ENCODE peak calls at places on chromosomes 4 and X, in four cellular contexts. One of them, this sample, is unnamed. For H3K36me3, the result is how much of the 10 kb centered on the place peaks cover.

GRCh38 chr4:48315728-48316630 is 25.4 kb upstream of the SLAIN2 start:
- DNase-seq in spleen: no peak
- DNase-seq in HCT116: peak
- DNase-seq in stomach: no peak
- DNase-seq in this sample: no peak

GRCh38 chr4:103012085-103012484 is 7.4 kb downstream of the SLC9B1 start:
- DNase-seq in spleen: no peak
- DNase-seq in HCT116: no peak
- DNase-seq in stomach: no peak
- DNase-seq in this sample: no peak

GRCh38 chr4:18020145-18020670 is 1.3 kb downstream of the LCORL start:
- DNase-seq in spleen: no peak
- DNase-seq in HCT116: no peak
- DNase-seq in stomach: no peak
- DNase-seq in this sample: peak

GRCh38 chr4:132504438-132504837 is 644.7 kb upstream of the PCDH10 start:
- DNase-seq in spleen: no peak
- DNase-seq in HCT116: no peak
- DNase-seq in stomach: no peak
- DNase-seq in this sample: no peak

GRCh38 chr4:178306565-178306964 is 864.3 kb upstream of the AGA start:
- DNase-seq in spleen: no peak
- DNase-seq in HCT116: no peak
- DNase-seq in stomach: no peak
- DNase-seq in this sample: no peak

GRCh38 chr4:51895816-51896408 is 53.0 kb downstream of the DCUN1D4 start:
- DNase-seq in spleen: no peak
- DNase-seq in HCT116: peak
- DNase-seq in stomach: peak
- DNase-seq in this sample: peak

GRCh38 chrX:75784689-75785491 is at the start of gene MAGEE2:
- DNase-seq in spleen: peak
- DNase-seq in HCT116: no peak
- DNase-seq in stomach: no peak
- DNase-seq in this sample: no peak

GRCh38 chr4:100016191-100016590 is 66.1 kb upstream of the H2AZ1 start:
- DNase-seq in spleen: no peak
- DNase-seq in HCT116: no peak
- DNase-seq in stomach: no peak
- DNase-seq in this sample: no peak

GRCh38 chr4:4534515-4535145 is 7.2 kb downstream of the STX18 start:
- DNase-seq in spleen: no peak
- DNase-seq in HCT116: no peak
- DNase-seq in stomach: no peak
- DNase-seq in this sample: no peak

GRCh38 chr4:135833529-135833928 is 1631.9 kb upstream of the PABPC4L start:
- DNase-seq in spleen: no peak
- DNase-seq in HCT116: no peak
- DNase-seq in stomach: no peak
- DNase-seq in this sample: no peak

GRCh38 chr4:52588771-52589591 is 70.1 kb downstream of the USP46 start:
- DNase-seq in spleen: no peak
- DNase-seq in HCT116: no peak
- DNase-seq in stomach: no peak
- DNase-seq in this sample: no peak

GRCh38 chrX:133418588-133418987 is 3.3 kb upstream of the GPC4 start:
- DNase-seq in spleen: no peak
- DNase-seq in HCT116: no peak
- DNase-seq in stomach: no peak
- DNase-seq in this sample: no peak

GRCh38 chr4:39998659-39999345 is 21.1 kb upstream of the PDS5A start:
- DNase-seq in spleen: peak
- DNase-seq in HCT116: no peak
- DNase-seq in stomach: no peak
- DNase-seq in this sample: no peak

GRCh38 chr4:113468165-113469022 is 293.1 kb downstream of the CAMK2D start:
- DNase-seq in spleen: no peak
- DNase-seq in HCT116: peak
- DNase-seq in stomach: peak
- DNase-seq in this sample: peak

GRCh38 chr4:48905363-48906015 is 1.1 kb downstream of the OCIAD2 start:
- DNase-seq in spleen: no peak
- DNase-seq in HCT116: no peak
- DNase-seq in stomach: peak
- DNase-seq in this sample: peak

GRCh38 chr4:99711657-99712056 is 54.0 kb upstream of the C4orf54 start:
- DNase-seq in spleen: no peak
- DNase-seq in HCT116: no peak
- DNase-seq in stomach: no peak
- DNase-seq in this sample: no peak

GRCh38 chr4:31905363-31905762 is 1185.2 kb downstream of the PCDH7 start:
- DNase-seq in spleen: no peak
- DNase-seq in HCT116: no peak
- DNase-seq in stomach: no peak
- DNase-seq in this sample: no peak
- TF ChIP-seq POLR2AphosphoS5 in spleen: no peak
- TF ChIP-seq POLR2AphosphoS5 in HCT116: no peak
- TF ChIP-seq POLR2AphosphoS5 in stomach: no peak
- TF ChIP-seq POLR2AphosphoS5 in this sample: no peak

GRCh38 chrX:45842207-45842900 is 641.7 kb upstream of the DIPK2B start:
- DNase-seq in spleen: no peak
- DNase-seq in HCT116: no peak
- DNase-seq in stomach: no peak
- DNase-seq in this sample: no peak
- H3K36me3 ChIP-seq in spleen: under half
- H3K36me3 ChIP-seq in HCT116: under half
- H3K36me3 ChIP-seq in stomach: under half
- H3K36me3 ChIP-seq in this sample: under half

GRCh38 chr4:41981456-41981855 is at the start of gene DCAF4L1:
- DNase-seq in spleen: no peak
- DNase-seq in HCT116: no peak
- DNase-seq in stomach: no peak
- DNase-seq in this sample: no peak

GRCh38 chr4:41975341-41975740 is 6.2 kb upstream of the DCAF4L1 start:
- DNase-seq in spleen: no peak
- DNase-seq in HCT116: no peak
- DNase-seq in stomach: no peak
- DNase-seq in this sample: no peak

GRCh38 chr4:41976775-41977516 is 4.6 kb upstream of the DCAF4L1 start:
- DNase-seq in spleen: no peak
- DNase-seq in HCT116: no peak
- DNase-seq in stomach: no peak
- DNase-seq in this sample: no peak

GRCh38 chr4:41982716-41983115 is 1.2 kb downstream of the DCAF4L1 start:
- DNase-seq in spleen: no peak
- DNase-seq in HCT116: no peak
- DNase-seq in stomach: no peak
- DNase-seq in this sample: no peak

GRCh38 chr4:41977709-41978108 is 3.8 kb upstream of the DCAF4L1 start:
- DNase-seq in spleen: no peak
- DNase-seq in HCT116: no peak
- DNase-seq in stomach: no peak
- DNase-seq in this sample: no peak
- H3K27ac ChIP-seq in spleen: no peak
- H3K27ac ChIP-seq in HCT116: no peak
- H3K27ac ChIP-seq in stomach: no peak
- H3K27ac ChIP-seq in this sample: no peak

GRCh38 chr4:94410678-94411206 is 41.0 kb upstream of the PDLIM5 start:
- DNase-seq in spleen: no peak
- DNase-seq in HCT116: no peak
- DNase-seq in stomach: no peak
- DNase-seq in this sample: peak

GRCh38 chr4:94411296-94411695 is 40.4 kb upstream of the PDLIM5 start:
- DNase-seq in spleen: no peak
- DNase-seq in HCT116: no peak
- DNase-seq in stomach: no peak
- DNase-seq in this sample: no peak

GRCh38 chr4:94409947-94410346 is 41.8 kb upstream of the PDLIM5 start:
- DNase-seq in spleen: no peak
- DNase-seq in HCT116: no peak
- DNase-seq in stomach: no peak
- DNase-seq in this sample: no peak

GRCh38 chr4:94413085-94413685 is 38.6 kb upstream of the PDLIM5 start:
- DNase-seq in spleen: no peak
- DNase-seq in HCT116: no peak
- DNase-seq in stomach: no peak
- DNase-seq in this sample: no peak

DNA sequence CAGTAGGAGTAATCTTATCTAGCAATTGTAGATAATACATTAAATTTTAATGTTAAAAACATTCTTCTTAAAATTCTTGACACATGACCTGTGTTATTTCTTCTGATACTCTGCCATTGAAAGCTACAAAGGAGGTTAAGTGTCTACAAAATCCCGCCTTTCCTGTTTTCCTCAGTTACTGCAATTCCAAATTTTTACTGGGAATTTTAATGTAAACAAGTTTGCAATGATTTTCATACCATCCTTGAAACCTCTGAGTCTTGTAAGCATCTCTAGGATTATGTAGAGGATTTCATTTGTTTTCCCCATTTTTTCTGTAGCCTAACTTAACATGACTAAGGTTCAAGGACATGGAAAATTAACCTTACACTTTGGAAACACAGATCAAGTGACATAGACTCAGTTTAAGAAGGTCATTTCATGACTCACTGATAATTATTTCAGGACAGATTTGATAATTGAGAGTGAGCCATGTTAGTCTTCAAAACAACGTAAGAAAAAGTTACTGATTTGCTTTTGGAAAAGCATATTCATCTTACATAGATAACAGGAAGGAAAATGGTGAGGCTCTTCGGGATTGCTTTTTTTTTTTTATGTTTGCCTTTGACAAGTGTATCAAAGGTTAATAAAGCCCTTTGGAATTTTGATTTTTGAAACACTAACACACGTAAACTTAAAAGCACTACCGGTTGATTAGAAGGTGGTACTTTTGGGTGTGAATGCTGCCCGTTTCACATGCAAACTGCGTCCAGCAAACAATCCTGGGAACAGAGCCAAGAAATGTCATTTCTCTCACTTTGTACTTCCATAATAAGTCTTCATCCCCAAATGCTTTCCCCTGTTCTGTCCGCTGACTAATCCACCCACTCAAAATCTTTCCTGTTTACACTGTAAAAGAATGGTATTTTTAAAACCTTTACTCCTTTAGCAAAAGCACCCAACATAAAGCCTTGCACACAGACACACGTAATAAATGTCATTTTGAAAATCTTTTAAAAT is 39.4 kb upstream of the PDLIM5 start:
- DNase-seq in spleen: no peak
- DNase-seq in HCT116: peak
- DNase-seq in stomach: no peak
- DNase-seq in this sample: no peak
- TF ChIP-seq POLR2AphosphoS5 in spleen: no peak
- TF ChIP-seq POLR2AphosphoS5 in HCT116: peak
- TF ChIP-seq POLR2AphosphoS5 in stomach: no peak
- TF ChIP-seq POLR2AphosphoS5 in this sample: no peak

DNA sequence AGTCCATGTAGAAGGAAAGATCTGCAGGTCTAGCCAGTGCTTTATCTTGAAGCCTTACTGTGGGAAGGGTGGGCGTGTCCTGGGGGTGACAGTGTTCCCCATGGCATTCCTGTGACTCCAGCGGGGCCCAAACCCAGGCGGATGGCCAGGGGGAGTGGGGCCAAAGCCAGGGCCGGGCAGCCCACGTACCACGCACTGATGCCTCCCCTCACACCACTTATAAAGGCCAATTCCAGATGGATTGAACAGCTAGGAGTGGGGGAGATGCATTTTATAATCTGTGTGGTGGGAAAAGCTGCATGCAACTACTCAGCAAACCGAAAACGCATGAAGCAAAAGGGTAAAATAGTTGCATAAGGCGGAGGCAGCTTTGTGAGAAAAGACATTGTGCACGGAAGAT is 36.4 kb downstream of the NELFA start:
- DNase-seq in spleen: peak
- DNase-seq in HCT116: no peak
- DNase-seq in stomach: no peak
- DNase-seq in this sample: no peak
- H3K36me3 ChIP-seq in spleen: half or more
- H3K36me3 ChIP-seq in HCT116: under half
- H3K36me3 ChIP-seq in stomach: half or more
- H3K36me3 ChIP-seq in this sample: under half

GRCh38 chr4:127304356-127304755 is 328.4 kb upstream of the INTU start:
- DNase-seq in spleen: no peak
- DNase-seq in HCT116: no peak
- DNase-seq in stomach: no peak
- DNase-seq in this sample: no peak
- H3K27ac ChIP-seq in spleen: no peak
- H3K27ac ChIP-seq in HCT116: no peak
- H3K27ac ChIP-seq in stomach: no peak
- H3K27ac ChIP-seq in this sample: no peak

GRCh38 chr4:129282293-129282692 is 186.3 kb downstream of the C4orf33 start:
- DNase-seq in spleen: no peak
- DNase-seq in HCT116: no peak
- DNase-seq in stomach: no peak
- DNase-seq in this sample: no peak
- TF ChIP-seq POLR2AphosphoS5 in spleen: no peak
- TF ChIP-seq POLR2AphosphoS5 in HCT116: no peak
- TF ChIP-seq POLR2AphosphoS5 in stomach: no peak
- TF ChIP-seq POLR2AphosphoS5 in this sample: no peak

GRCh38 chr4:101790521-101791188 is at the start of gene BANK1:
- DNase-seq in spleen: peak
- DNase-seq in HCT116: peak
- DNase-seq in stomach: peak
- DNase-seq in this sample: peak

GRCh38 chr4:101793397-101793796 is 2.9 kb downstream of the BANK1 start:
- DNase-seq in spleen: no peak
- DNase-seq in HCT116: no peak
- DNase-seq in stomach: no peak
- DNase-seq in this sample: no peak

GRCh38 chr4:101792056-101792575 is 1.6 kb downstream of the BANK1 start:
- DNase-seq in spleen: no peak
- DNase-seq in HCT116: no peak
- DNase-seq in stomach: no peak
- DNase-seq in this sample: no peak

GRCh38 chr4:101791189-101791572 is 651 bp downstream of the BANK1 start:
- DNase-seq in spleen: peak
- DNase-seq in HCT116: peak
- DNase-seq in stomach: no peak
- DNase-seq in this sample: peak

DNA sequence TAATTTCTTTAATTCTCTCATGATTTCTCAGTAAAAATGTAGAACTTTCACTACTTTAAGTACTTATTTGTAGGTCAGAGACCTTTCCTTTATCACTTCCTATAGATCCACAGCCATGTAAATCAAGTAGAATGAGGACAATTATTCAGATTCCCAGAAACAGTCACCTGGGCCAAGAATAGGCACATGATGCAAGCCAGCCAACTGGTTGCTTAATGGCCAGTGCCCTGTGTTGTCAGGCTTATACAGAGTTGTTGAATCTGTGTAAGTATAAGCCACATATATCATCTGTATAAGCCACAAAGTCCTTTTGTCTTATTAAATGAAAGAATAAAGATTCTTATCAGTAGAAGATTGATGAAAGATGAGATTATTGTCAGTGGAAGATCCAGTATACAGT is 5.2 kb downstream of the BANK1 start:
- DNase-seq in spleen: no peak
- DNase-seq in HCT116: no peak
- DNase-seq in stomach: no peak
- DNase-seq in this sample: no peak
- H3K36me3 ChIP-seq in spleen: under half
- H3K36me3 ChIP-seq in HCT116: under half
- H3K36me3 ChIP-seq in stomach: under half
- H3K36me3 ChIP-seq in this sample: under half